ENCODE peak calls at places on chromosomes 11 and 22, in six cellular contexts. One of them, this sample, is unnamed. For H3K36me3, the result is how much of the 10 kb centered on the place peaks cover.

GRCh38 chr11:19018901-19019300 is 41.6 kb downstream of the MRGPRX2 start:
- DNase-seq in neural progenitor cell: peak
- DNase-seq in brain microvascular endothelial cell: no peak
- DNase-seq in astrocyte: no peak
- DNase-seq in CD4-positive, alpha-beta memory T cell: no peak
- DNase-seq in right lobe of liver: no peak
- DNase-seq in this sample: peak

GRCh38 chr11:128692750-128693578 is 908 bp upstream of the FLI1 start:
- DNase-seq in astrocyte: no peak
- DNase-seq in brain microvascular endothelial cell: peak
- DNase-seq in CD4-positive, alpha-beta memory T cell: peak
- DNase-seq in right lobe of liver: peak
- DNase-seq in neural progenitor cell: peak
- DNase-seq in this sample: peak

GRCh38 chr11:62905927-62906531 is 15.1 kb downstream of the CHRM1 start:
- DNase-seq in CD4-positive, alpha-beta memory T cell: peak
- DNase-seq in astrocyte: peak
- DNase-seq in neural progenitor cell: peak
- DNase-seq in right lobe of liver: peak
- DNase-seq in brain microvascular endothelial cell: peak
- DNase-seq in this sample: peak

GRCh38 chr22:49583886-49584505 is 243.7 kb downstream of the BRD1 start:
- DNase-seq in CD4-positive, alpha-beta memory T cell: no peak
- DNase-seq in astrocyte: no peak
- DNase-seq in brain microvascular endothelial cell: no peak
- DNase-seq in neural progenitor cell: no peak
- DNase-seq in right lobe of liver: no peak
- DNase-seq in this sample: peak

GRCh38 chr11:31870609-31871309 is 59.6 kb upstream of the PAX6 start:
- DNase-seq in right lobe of liver: peak
- DNase-seq in brain microvascular endothelial cell: peak
- DNase-seq in astrocyte: peak
- DNase-seq in CD4-positive, alpha-beta memory T cell: peak
- DNase-seq in neural progenitor cell: peak
- DNase-seq in this sample: peak

GRCh38 chr11:69914286-69915150 is 95.3 kb upstream of the FGF3 start:
- DNase-seq in astrocyte: no peak
- DNase-seq in right lobe of liver: peak
- DNase-seq in brain microvascular endothelial cell: no peak
- DNase-seq in neural progenitor cell: no peak
- DNase-seq in CD4-positive, alpha-beta memory T cell: no peak
- DNase-seq in this sample: peak

GRCh38 chr22:44805663-44806062 is 53.3 kb downstream of the ARHGAP8 start:
- DNase-seq in brain microvascular endothelial cell: no peak
- DNase-seq in neural progenitor cell: no peak
- DNase-seq in astrocyte: no peak
- DNase-seq in right lobe of liver: no peak
- DNase-seq in CD4-positive, alpha-beta memory T cell: no peak
- DNase-seq in this sample: no peak

GRCh38 chr22:25551396-25551795 is 13.1 kb upstream of the GRK3 start:
- DNase-seq in CD4-positive, alpha-beta memory T cell: no peak
- DNase-seq in astrocyte: peak
- DNase-seq in neural progenitor cell: no peak
- DNase-seq in right lobe of liver: no peak
- DNase-seq in brain microvascular endothelial cell: no peak
- DNase-seq in this sample: no peak

GRCh38 chr22:26922804-26923203 is 265.4 kb downstream of the MIAT start:
- DNase-seq in astrocyte: no peak
- DNase-seq in brain microvascular endothelial cell: no peak
- DNase-seq in neural progenitor cell: peak
- DNase-seq in CD4-positive, alpha-beta memory T cell: no peak
- DNase-seq in right lobe of liver: no peak
- DNase-seq in this sample: peak

GRCh38 chr11:15970506-15971214 is 385.7 kb downstream of the SOX6 start:
- DNase-seq in CD4-positive, alpha-beta memory T cell: no peak
- DNase-seq in neural progenitor cell: no peak
- DNase-seq in right lobe of liver: no peak
- DNase-seq in brain microvascular endothelial cell: no peak
- DNase-seq in astrocyte: no peak
- DNase-seq in this sample: no peak

GRCh38 chr11:46332568-46333128 is 14.6 kb upstream of the DGKZ start:
- DNase-seq in astrocyte: no peak
- DNase-seq in CD4-positive, alpha-beta memory T cell: peak
- DNase-seq in brain microvascular endothelial cell: no peak
- DNase-seq in neural progenitor cell: peak
- DNase-seq in right lobe of liver: no peak
- DNase-seq in this sample: peak

GRCh38 chr11:67289651-67290479 is 762 bp downstream of the ANKRD13D start:
- DNase-seq in neural progenitor cell: peak
- DNase-seq in CD4-positive, alpha-beta memory T cell: no peak
- DNase-seq in astrocyte: no peak
- DNase-seq in right lobe of liver: no peak
- DNase-seq in brain microvascular endothelial cell: no peak
- DNase-seq in this sample: no peak

GRCh38 chr11:29135504-29135903 is 881.3 kb downstream of the KCNA4 start:
- DNase-seq in right lobe of liver: no peak
- DNase-seq in astrocyte: peak
- DNase-seq in brain microvascular endothelial cell: peak
- DNase-seq in neural progenitor cell: no peak
- DNase-seq in CD4-positive, alpha-beta memory T cell: no peak
- DNase-seq in this sample: no peak

GRCh38 chr11:5791165-5791564 is at the start of gene OR52N1:
- DNase-seq in neural progenitor cell: no peak
- DNase-seq in CD4-positive, alpha-beta memory T cell: no peak
- DNase-seq in right lobe of liver: no peak
- DNase-seq in astrocyte: no peak
- DNase-seq in brain microvascular endothelial cell: no peak
- DNase-seq in this sample: no peak

GRCh38 chr22:35615156-35615555 is 2.0 kb downstream of the MB start:
- DNase-seq in right lobe of liver: no peak
- DNase-seq in CD4-positive, alpha-beta memory T cell: no peak
- DNase-seq in brain microvascular endothelial cell: no peak
- DNase-seq in neural progenitor cell: no peak
- DNase-seq in astrocyte: no peak
- DNase-seq in this sample: no peak

GRCh38 chr11:304915-305833 is 2.4 kb upstream of the IFITM2 start:
- DNase-seq in brain microvascular endothelial cell: peak
- DNase-seq in right lobe of liver: peak
- DNase-seq in neural progenitor cell: peak
- DNase-seq in astrocyte: peak
- DNase-seq in CD4-positive, alpha-beta memory T cell: peak
- DNase-seq in this sample: peak

DNA sequence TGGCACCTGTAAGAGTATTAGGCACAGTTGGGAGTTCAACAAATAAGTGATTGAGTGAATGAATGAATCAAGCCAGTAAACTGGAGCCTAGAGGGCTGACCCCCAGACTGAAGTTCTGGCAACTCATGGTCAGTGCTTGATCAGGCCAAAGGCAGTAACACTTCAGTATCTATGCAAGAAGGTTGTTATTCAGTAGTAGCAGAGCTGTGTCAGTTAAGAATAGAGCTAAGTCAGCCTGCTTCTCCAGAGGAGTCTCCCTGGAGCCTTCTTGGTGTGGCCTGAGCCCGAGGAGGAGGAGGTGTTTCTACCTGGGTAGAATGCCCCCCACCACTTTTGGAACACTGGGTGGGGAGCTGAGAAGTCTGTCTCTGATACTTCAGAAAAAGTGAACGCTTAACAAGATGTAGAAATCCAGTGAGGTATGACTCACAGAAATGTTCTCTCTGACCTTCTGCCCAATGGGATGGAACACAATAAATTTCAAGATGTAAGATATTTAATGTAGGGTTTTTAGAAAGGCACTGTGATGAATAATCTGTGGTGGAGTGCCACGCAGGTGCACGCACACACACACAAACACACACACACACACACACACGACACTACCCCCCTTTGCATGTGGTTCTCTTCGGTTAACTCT is 219.9 kb downstream of the HIPK3 start:
- DNase-seq in brain microvascular endothelial cell: peak
- DNase-seq in right lobe of liver: no peak
- DNase-seq in neural progenitor cell: no peak
- DNase-seq in astrocyte: no peak
- DNase-seq in CD4-positive, alpha-beta memory T cell: no peak
- DNase-seq in this sample: no peak
- H3K4me3 ChIP-seq in brain microvascular endothelial cell: no peak
- H3K4me3 ChIP-seq in right lobe of liver: no peak
- H3K4me3 ChIP-seq in neural progenitor cell: no peak
- H3K4me3 ChIP-seq in astrocyte: no peak
- H3K4me3 ChIP-seq in CD4-positive, alpha-beta memory T cell: no peak
- H3K4me3 ChIP-seq in this sample: no peak

DNA sequence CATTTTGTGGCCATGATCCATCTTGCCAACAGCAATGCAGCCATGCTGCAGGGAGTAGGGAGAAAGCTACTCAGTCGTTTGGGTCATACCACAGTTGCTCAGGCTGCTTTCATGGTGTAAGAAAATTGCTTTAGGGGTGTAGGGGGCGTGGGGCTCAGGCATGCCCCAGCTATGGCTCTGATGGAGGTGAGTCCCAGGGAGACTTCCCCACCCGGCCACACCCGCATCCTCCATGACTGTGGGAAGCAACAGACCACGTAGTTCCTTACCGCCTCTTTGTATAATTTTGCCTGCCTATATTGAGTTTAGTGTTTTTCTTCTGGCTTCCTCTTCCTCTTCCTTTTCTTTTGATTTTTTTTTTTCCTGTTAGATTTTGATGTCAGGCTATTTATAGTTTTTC is 58.8 kb downstream of the SPECC1L start:
- DNase-seq in CD4-positive, alpha-beta memory T cell: no peak
- DNase-seq in right lobe of liver: no peak
- DNase-seq in neural progenitor cell: no peak
- DNase-seq in brain microvascular endothelial cell: no peak
- DNase-seq in astrocyte: no peak
- DNase-seq in this sample: no peak
- H3K36me3 ChIP-seq in CD4-positive, alpha-beta memory T cell: under half
- H3K36me3 ChIP-seq in right lobe of liver: under half
- H3K36me3 ChIP-seq in neural progenitor cell: under half
- H3K36me3 ChIP-seq in brain microvascular endothelial cell: under half
- H3K36me3 ChIP-seq in astrocyte: under half
- H3K36me3 ChIP-seq in this sample: under half

DNA sequence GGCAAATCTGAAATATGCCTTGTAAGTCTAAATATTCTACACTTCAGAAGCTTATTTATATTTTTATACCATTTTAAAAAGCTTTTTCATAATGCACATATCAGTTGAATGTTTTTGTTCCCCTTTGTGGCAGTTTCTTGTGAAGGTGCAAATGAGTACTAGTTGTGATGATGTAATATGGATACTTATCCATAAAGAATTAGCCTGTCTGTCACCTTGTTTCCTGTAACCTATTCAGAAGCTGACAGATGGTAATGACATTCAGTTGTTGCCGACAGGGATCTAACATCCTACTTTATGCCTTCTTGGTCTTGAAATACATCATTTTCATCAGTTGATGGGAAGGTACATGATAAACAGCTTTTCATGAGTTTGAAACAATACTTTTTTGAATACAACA is 2.9 kb downstream of the QSER1 start:
- DNase-seq in astrocyte: no peak
- DNase-seq in neural progenitor cell: no peak
- DNase-seq in CD4-positive, alpha-beta memory T cell: no peak
- DNase-seq in right lobe of liver: no peak
- DNase-seq in brain microvascular endothelial cell: no peak
- DNase-seq in this sample: no peak
- H3K4me3 ChIP-seq in astrocyte: no peak
- H3K4me3 ChIP-seq in neural progenitor cell: peak
- H3K4me3 ChIP-seq in CD4-positive, alpha-beta memory T cell: no peak
- H3K4me3 ChIP-seq in right lobe of liver: no peak
- H3K4me3 ChIP-seq in brain microvascular endothelial cell: no peak
- H3K4me3 ChIP-seq in this sample: no peak

GRCh38 chr11:95571861-95572260 is 217.7 kb downstream of the FAM76B start:
- DNase-seq in astrocyte: no peak
- DNase-seq in CD4-positive, alpha-beta memory T cell: no peak
- DNase-seq in neural progenitor cell: no peak
- DNase-seq in right lobe of liver: no peak
- DNase-seq in brain microvascular endothelial cell: no peak
- DNase-seq in this sample: no peak
- H3K36me3 ChIP-seq in astrocyte: under half
- H3K36me3 ChIP-seq in CD4-positive, alpha-beta memory T cell: under half
- H3K36me3 ChIP-seq in neural progenitor cell: under half
- H3K36me3 ChIP-seq in right lobe of liver: under half
- H3K36me3 ChIP-seq in brain microvascular endothelial cell: under half
- H3K36me3 ChIP-seq in this sample: under half

GRCh38 chr22:32203181-32204105 is 1.4 kb downstream of the RFPL2 start:
- DNase-seq in astrocyte: no peak
- DNase-seq in neural progenitor cell: no peak
- DNase-seq in brain microvascular endothelial cell: no peak
- DNase-seq in CD4-positive, alpha-beta memory T cell: no peak
- DNase-seq in right lobe of liver: no peak
- DNase-seq in this sample: peak

GRCh38 chr22:32200752-32201151 is 4.1 kb downstream of the RFPL2 start:
- DNase-seq in astrocyte: no peak
- DNase-seq in brain microvascular endothelial cell: no peak
- DNase-seq in right lobe of liver: no peak
- DNase-seq in CD4-positive, alpha-beta memory T cell: peak
- DNase-seq in neural progenitor cell: no peak
- DNase-seq in this sample: no peak

GRCh38 chr22:32204211-32204855 is 540 bp downstream of the RFPL2 start:
- DNase-seq in CD4-positive, alpha-beta memory T cell: peak
- DNase-seq in astrocyte: no peak
- DNase-seq in neural progenitor cell: peak
- DNase-seq in right lobe of liver: peak
- DNase-seq in brain microvascular endothelial cell: no peak
- DNase-seq in this sample: peak

GRCh38 chr22:32202161-32202538 is 2.7 kb downstream of the RFPL2 start:
- DNase-seq in right lobe of liver: no peak
- DNase-seq in neural progenitor cell: no peak
- DNase-seq in CD4-positive, alpha-beta memory T cell: no peak
- DNase-seq in brain microvascular endothelial cell: no peak
- DNase-seq in astrocyte: no peak
- DNase-seq in this sample: no peak

GRCh38 chr22:32202539-32203180 is 2.2 kb downstream of the RFPL2 start:
- DNase-seq in right lobe of liver: peak
- DNase-seq in astrocyte: peak
- DNase-seq in brain microvascular endothelial cell: peak
- DNase-seq in neural progenitor cell: peak
- DNase-seq in CD4-positive, alpha-beta memory T cell: peak
- DNase-seq in this sample: peak
- H3K4me3 ChIP-seq in right lobe of liver: peak
- H3K4me3 ChIP-seq in astrocyte: no peak
- H3K4me3 ChIP-seq in brain microvascular endothelial cell: no peak
- H3K4me3 ChIP-seq in neural progenitor cell: peak
- H3K4me3 ChIP-seq in CD4-positive, alpha-beta memory T cell: peak
- H3K4me3 ChIP-seq in this sample: peak